ENCODE peak calls at places on chromosomes 6 and 20, in four cellular contexts. R is breast epithelium, G is Calu3, M is T-cell. B is an unnamed sample.

GRCh38 chr6:124913056-124913455 is 49.2 kb upstream of the RNF217 start:
- DNase-seq in R (no peak), G (no peak), M (no peak), B (no peak)

GRCh38 chr20:63530788-63531160 is 6.4 kb downstream of the PTK6 start:
- DNase-seq in G (peak), R (no peak), M (no peak), B (peak)

GRCh38 chr6:44646355-44646754 is 258.8 kb downstream of the CDC5L start:
- DNase-seq in R (no peak), G (no peak), M (no peak), B (no peak)

GRCh38 chr6:291697-292505 is at the start of gene DUSP22:
- DNase-seq in G (peak), M (peak), R (peak), B (peak)

GRCh38 chr6:158810149-158811095 is 8.7 kb downstream of the EZR start:
- DNase-seq in G (no peak), M (no peak), R (no peak), B (no peak)

GRCh38 chr6:167396659-167397490 is 72.0 kb downstream of the TTLL2 start:
- DNase-seq in G (no peak), R (no peak), M (no peak), B (no peak)

GRCh38 chr20:17710379-17711305 is 10.9 kb downstream of the BANF2 start:
- DNase-seq in M (no peak), G (no peak), R (no peak), B (peak)

GRCh38 chr6:165308926-165309731 is at the start of gene C6orf118:
- DNase-seq in R (no peak), G (peak), M (no peak), B (no peak)

GRCh38 chr20:41005361-41005729 is 23.3 kb upstream of the TOP1 start:
- DNase-seq in M (no peak), G (peak), R (peak), B (peak)